ENCODE peak calls at places on chromosomes 12 and 14, in eight cellular contexts. N is GM12864, Q is PC-3, Z is body of pancreas, E is kidney, U is left lung, A is heart left ventricle, V is astrocyte of the spinal cord. H is an unnamed sample.

GRCh38 chr14:103604620-103605019 is 24.4 kb upstream of the KLC1 start:
- DNase-seq in N (no peak), Q (no peak), Z (no peak), E (no peak), U (no peak), A (no peak), V (no peak), H (no peak)

GRCh38 chr12:81809829-81810595 is 50.9 kb upstream of the PPFIA2 start:
- DNase-seq in N (no peak), Q (no peak), Z (no peak), E (no peak), U (no peak), A (no peak), V (peak; percentile 39), H (peak; percentile 31)

GRCh38 chr12:54125950-54126695 is 62.7 kb downstream of the SMUG1 start:
- DNase-seq in N (no peak), Q (no peak), Z (peak; percentile 33), E (peak; percentile 87), U (no peak), A (no peak), V (no peak), H (no peak)

GRCh38 chr14:98498019-98498885 is 773.7 kb downstream of the BCL11B start:
- DNase-seq in N (no peak), Q (no peak), Z (no peak), E (no peak), U (no peak), A (no peak), V (no peak), H (no peak)

GRCh38 chr14:68792022-68792829 is 641 bp downstream of the ZFP36L1 start:
- DNase-seq in N (no peak), Q (peak; percentile 45), Z (peak; percentile 54), E (peak; percentile 87), U (no peak), A (peak; percentile 54), V (no peak), H (no peak)

GRCh38 chr14:72679106-72679505 is 214.8 kb downstream of the DPF3 start:
- DNase-seq in N (no peak), Q (no peak), Z (no peak), E (no peak), U (no peak), A (peak; percentile 62), V (peak; percentile 54), H (peak; percentile 27)

GRCh38 chr14:81784084-81784483 is 250.4 kb upstream of the SEL1L start:
- DNase-seq in N (no peak), Q (no peak), Z (no peak), E (no peak), U (no peak), A (no peak), V (no peak), H (no peak)

GRCh38 chr12:16012086-16012485 is 101.0 kb downstream of the DERA start:
- DNase-seq in N (no peak), Q (no peak), Z (peak; percentile 72), E (no peak), U (peak; percentile 47), A (peak; percentile 60), V (peak; percentile 50), H (peak; percentile 89)

GRCh38 chr12:19643635-19644034 is 204.3 kb downstream of the AEBP2 start:
- DNase-seq in N (no peak), Q (peak; percentile 50), Z (no peak), E (no peak), U (no peak), A (no peak), V (peak; percentile 61), H (peak; percentile 72)

GRCh38 chr12:123660328-123660727 is 10.6 kb upstream of the TCTN2 start:
- DNase-seq in N (no peak), Q (peak; percentile 96), Z (no peak), E (no peak), U (no peak), A (no peak), V (peak; percentile 49), H (peak; percentile 90)

GRCh38 chr14:33908540-33909223 is 42.2 kb downstream of the EGLN3 start:
- DNase-seq in N (no peak), Q (peak; percentile 16), Z (no peak), E (no peak), U (no peak), A (no peak), V (no peak), H (no peak)

GRCh38 chr12:120862664-120863063 is 41.5 kb downstream of the SPPL3 start:
- DNase-seq in N (no peak), Q (no peak), Z (no peak), E (no peak), U (no peak), A (no peak), V (no peak), H (no peak)

GRCh38 chr14:99788713-99789112 is 4.5 kb upstream of the EML1 start:
- DNase-seq in N (no peak), Q (no peak), Z (no peak), E (no peak), U (no peak), A (no peak), V (no peak), H (no peak)

GRCh38 chr14:99517046-99517642 is 35.9 kb downstream of the CCNK start:
- DNase-seq in N (no peak), Q (no peak), Z (peak; percentile 12), E (peak; percentile 55), U (peak; percentile 24), A (peak; percentile 14), V (no peak), H (no peak)

GRCh38 chr12:130127909-130128763 is 34.1 kb upstream of the FZD10 start:
- DNase-seq in N (no peak), Q (no peak), Z (peak; percentile 22), E (peak; percentile 83), U (no peak), A (peak; percentile 48), V (peak; percentile 1), H (no peak)

GRCh38 chr12:130124106-130124505 is 38.2 kb upstream of the FZD10 start:
- DNase-seq in N (no peak), Q (no peak), Z (no peak), E (no peak), U (no peak), A (no peak), V (no peak), H (no peak)

GRCh38 chr12:130127527-130127908 is 34.7 kb upstream of the FZD10 start:
- DNase-seq in N (no peak), Q (no peak), Z (peak; percentile 20), E (no peak), U (no peak), A (peak; percentile 54), V (no peak), H (no peak)

GRCh38 chr12:130124605-130125244 is 37.5 kb upstream of the FZD10 start:
- DNase-seq in N (no peak), Q (no peak), Z (no peak), E (no peak), U (no peak), A (no peak), V (no peak), H (no peak)

DNA sequence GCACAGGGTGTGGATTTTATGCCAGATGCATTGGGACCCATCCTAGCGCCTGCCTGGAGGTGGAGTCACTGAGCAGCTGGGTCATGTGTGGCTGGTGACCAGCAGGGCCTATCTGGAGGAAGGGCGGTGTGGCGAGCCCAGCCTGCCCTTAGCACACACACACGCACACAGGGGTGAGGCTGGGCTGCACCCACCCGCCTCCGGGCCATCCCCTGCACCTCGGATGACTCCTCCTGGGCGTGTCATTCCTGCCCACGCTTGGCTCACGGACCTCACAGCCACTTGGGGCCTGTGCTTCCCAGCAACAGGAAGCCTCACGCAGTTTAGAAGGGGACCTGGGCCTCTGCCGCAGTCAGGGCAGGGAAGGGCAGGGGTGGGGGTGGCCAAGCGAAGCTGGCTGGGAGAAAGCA is 36.2 kb upstream of the FZD10 start:
- DNase-seq in N (no peak), Q (no peak), Z (no peak), E (no peak), U (no peak), A (peak; percentile 69), V (no peak), H (no peak)
- TF ChIP-seq CTCF in N (no peak), Q (no peak), Z (no peak), E (no peak), U (no peak), A (no peak), V (no peak), H (no peak)

GRCh38 chr12:87270894-87271293 is 758.3 kb downstream of the C12orf50 start:
- DNase-seq in N (no peak), Q (peak; percentile 52), Z (no peak), E (no peak), U (no peak), A (no peak), V (peak; percentile 31), H (peak; percentile 8)

GRCh38 chr12:87274594-87275245 is 754.5 kb downstream of the C12orf50 start:
- DNase-seq in N (no peak), Q (peak; percentile 50), Z (no peak), E (no peak), U (no peak), A (no peak), V (peak; percentile 43), H (peak; percentile 4)

GRCh38 chr12:87272846-87273245 is 756.4 kb downstream of the C12orf50 start:
- DNase-seq in N (no peak), Q (no peak), Z (no peak), E (no peak), U (no peak), A (no peak), V (no peak), H (no peak)
- H3K4me3 ChIP-seq in N (no peak overlapping the region), Q (no peak overlapping the region), Z (no peak overlapping the region), E (no peak overlapping the region), U (no peak overlapping the region), A (no peak overlapping the region), V (no peak overlapping the region), H (no peak overlapping the region)

DNA sequence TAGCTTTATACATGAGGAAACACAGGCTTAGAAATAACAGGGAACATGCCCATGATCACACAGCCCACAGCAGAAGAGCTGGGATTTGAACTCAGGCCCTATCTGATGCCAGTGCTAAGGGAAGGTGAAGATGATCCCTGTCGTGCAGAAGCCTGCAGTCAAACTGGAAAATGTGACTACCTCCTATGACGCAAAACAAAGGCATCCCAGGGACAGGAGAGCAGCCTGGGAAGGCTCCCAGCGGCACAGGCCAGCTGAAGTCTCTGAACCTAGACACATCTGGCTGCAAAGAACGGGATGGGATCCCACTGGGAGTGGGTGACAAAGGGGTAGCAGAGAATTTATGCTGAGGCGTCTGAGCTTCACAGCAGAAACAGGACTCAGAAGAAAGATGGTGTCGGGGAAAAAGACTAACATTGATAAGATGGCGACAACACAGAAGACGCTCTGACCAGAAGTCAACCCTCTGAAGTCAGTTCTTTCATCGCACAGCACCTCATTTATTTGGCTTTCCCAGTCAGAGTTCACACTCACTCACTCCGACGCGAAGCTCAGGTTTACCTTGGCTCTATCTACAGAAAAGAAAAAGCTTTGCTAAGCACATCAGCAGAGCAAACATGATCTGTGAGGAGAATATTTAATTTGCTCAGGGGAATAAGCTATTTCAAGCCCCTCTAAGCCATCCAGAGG is 111.7 kb downstream of the TTC7B start:
- DNase-seq in N (no peak), Q (no peak), Z (no peak), E (no peak), U (no peak), A (no peak), V (no peak), H (no peak)
- TF ChIP-seq CTCF in N (no peak), Q (no peak), Z (no peak), E (no peak), U (no peak), A (no peak), V (no peak), H (no peak)

DNA sequence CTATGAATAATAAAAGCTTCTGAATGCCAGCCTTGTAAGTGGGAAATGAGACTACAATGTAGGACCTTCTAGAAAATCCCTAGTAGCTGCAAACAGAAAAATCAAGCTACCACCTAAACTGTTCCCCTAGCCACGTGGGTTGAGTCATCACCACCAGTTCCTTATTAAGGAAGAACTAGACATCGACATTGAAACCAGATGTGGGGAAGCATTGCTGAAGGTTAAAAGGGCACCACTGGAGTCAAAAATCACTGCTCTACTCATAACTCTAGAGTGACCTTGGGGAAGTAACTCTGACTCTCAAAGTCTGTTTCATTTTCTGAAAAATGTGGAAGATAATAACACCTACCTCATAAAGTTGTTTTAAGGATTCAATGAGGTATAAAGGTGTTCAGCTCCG is 9.4 kb upstream of the CNIH1 start:
- DNase-seq in N (peak; percentile 66), Q (no peak), Z (no peak), E (no peak), U (peak; percentile 75), A (no peak), V (peak; percentile 39), H (peak; percentile 83)
- H3K4me3 ChIP-seq in N (no peak overlapping the region), Q (no peak overlapping the region), Z (no peak overlapping the region), E (no peak overlapping the region), U (no peak overlapping the region), A (no peak overlapping the region), V (no peak overlapping the region), H (no peak overlapping the region)